ENCODE peak calls at places on chromosome 6, in five cellular contexts. T is A549, Q is HFF-Myc, V is fibroblast of the aortic adventitia, N is LNCaP clone FGC. K is an unnamed sample.

GRCh38 chr6:106666290-106667021 is 37.1 kb downstream of the QRSL1 start:
- DNase-seq in T (no peak), Q (no peak), V (no peak), N (no peak), K (no peak)

GRCh38 chr6:34680802-34681515 is 15.6 kb downstream of the ILRUN start:
- DNase-seq in T (peak), Q (no peak), V (peak), N (no peak), K (peak)

GRCh38 chr6:3732345-3733141 is 19.0 kb downstream of the PXDC1 start:
- DNase-seq in T (peak), Q (no peak), V (peak), N (peak), K (no peak)

GRCh38 chr6:14396826-14397517 is 279.4 kb downstream of the CD83 start:
- DNase-seq in T (no peak), Q (peak), V (peak), N (no peak), K (no peak)

GRCh38 chr6:110181131-110182027 is 1.2 kb downstream of the CDC40 start:
- DNase-seq in T (no peak), Q (no peak), V (peak), N (no peak), K (no peak)

GRCh38 chr6:150119256-150119655 is 23.6 kb upstream of the PPP1R14C start:
- DNase-seq in T (no peak), Q (no peak), V (no peak), N (no peak), K (no peak)

GRCh38 chr6:167157414-167157813 is 366 bp downstream of the GPR31 start:
- DNase-seq in T (no peak), Q (no peak), V (no peak), N (no peak), K (no peak)

GRCh38 chr6:128676456-128676855 is 156.1 kb upstream of the PTPRK start:
- DNase-seq in T (no peak), Q (no peak), V (no peak), N (no peak), K (no peak)

GRCh38 chr6:139882234-139882633 is 507.8 kb upstream of the CITED2 start:
- DNase-seq in T (no peak), Q (no peak), V (peak), N (no peak), K (no peak)

GRCh38 chr6:39402239-39402751 is 79.8 kb upstream of the KCNK16 start:
- DNase-seq in T (no peak), Q (no peak), V (no peak), N (no peak), K (no peak)

GRCh38 chr6:145886228-145886956 is 71.8 kb upstream of the FBXO30 start:
- DNase-seq in T (no peak), Q (no peak), V (peak), N (peak), K (peak)

GRCh38 chr6:16239798-16240123 is 1.4 kb downstream of the GMPR start:
- DNase-seq in T (peak), Q (no peak), V (no peak), N (no peak), K (no peak)

GRCh38 chr6:5569491-5569890 is 308.2 kb downstream of the FARS2 start:
- DNase-seq in T (no peak), Q (peak), V (peak), N (no peak), K (no peak)

GRCh38 chr6:33696538-33697518 is 14.7 kb downstream of the UQCC2 start:
- DNase-seq in T (no peak), Q (peak), V (peak), N (peak), K (no peak)

GRCh38 chr6:139240161-139241010 is 51.4 kb downstream of the TXLNB start:
- DNase-seq in T (no peak), Q (peak), V (peak), N (peak), K (no peak)

GRCh38 chr6:39733704-39734103 is 8.5 kb upstream of the KIF6 start:
- DNase-seq in T (no peak), Q (no peak), V (no peak), N (no peak), K (no peak)

GRCh38 chr6:143677891-143678737 is at the start of gene PHACTR2:
- DNase-seq in T (peak), Q (no peak), V (peak), N (no peak), K (no peak)
- H3K4me3 ChIP-seq in T (peak), Q (peak), V (peak), N (peak), K (peak)

GRCh38 chr6:1522779-1523178 is 86.9 kb upstream of the FOXC1 start:
- DNase-seq in T (no peak), Q (no peak), V (no peak), N (no peak), K (no peak)

GRCh38 chr6:1527098-1527497 is 82.6 kb upstream of the FOXC1 start:
- DNase-seq in T (no peak), Q (no peak), V (peak), N (no peak), K (no peak)

GRCh38 chr6:1526689-1527088 is 83.0 kb upstream of the FOXC1 start:
- DNase-seq in T (no peak), Q (no peak), V (peak), N (no peak), K (no peak)

GRCh38 chr6:1525364-1526038 is 84.2 kb upstream of the FOXC1 start:
- DNase-seq in T (no peak), Q (no peak), V (no peak), N (no peak), K (no peak)

GRCh38 chr6:1524040-1524480 is 85.7 kb upstream of the FOXC1 start:
- DNase-seq in T (peak), Q (no peak), V (peak), N (peak), K (no peak)
- TF ChIP-seq CTCF in T (peak), Q (peak), V (peak), N (peak), K (peak)

DNA sequence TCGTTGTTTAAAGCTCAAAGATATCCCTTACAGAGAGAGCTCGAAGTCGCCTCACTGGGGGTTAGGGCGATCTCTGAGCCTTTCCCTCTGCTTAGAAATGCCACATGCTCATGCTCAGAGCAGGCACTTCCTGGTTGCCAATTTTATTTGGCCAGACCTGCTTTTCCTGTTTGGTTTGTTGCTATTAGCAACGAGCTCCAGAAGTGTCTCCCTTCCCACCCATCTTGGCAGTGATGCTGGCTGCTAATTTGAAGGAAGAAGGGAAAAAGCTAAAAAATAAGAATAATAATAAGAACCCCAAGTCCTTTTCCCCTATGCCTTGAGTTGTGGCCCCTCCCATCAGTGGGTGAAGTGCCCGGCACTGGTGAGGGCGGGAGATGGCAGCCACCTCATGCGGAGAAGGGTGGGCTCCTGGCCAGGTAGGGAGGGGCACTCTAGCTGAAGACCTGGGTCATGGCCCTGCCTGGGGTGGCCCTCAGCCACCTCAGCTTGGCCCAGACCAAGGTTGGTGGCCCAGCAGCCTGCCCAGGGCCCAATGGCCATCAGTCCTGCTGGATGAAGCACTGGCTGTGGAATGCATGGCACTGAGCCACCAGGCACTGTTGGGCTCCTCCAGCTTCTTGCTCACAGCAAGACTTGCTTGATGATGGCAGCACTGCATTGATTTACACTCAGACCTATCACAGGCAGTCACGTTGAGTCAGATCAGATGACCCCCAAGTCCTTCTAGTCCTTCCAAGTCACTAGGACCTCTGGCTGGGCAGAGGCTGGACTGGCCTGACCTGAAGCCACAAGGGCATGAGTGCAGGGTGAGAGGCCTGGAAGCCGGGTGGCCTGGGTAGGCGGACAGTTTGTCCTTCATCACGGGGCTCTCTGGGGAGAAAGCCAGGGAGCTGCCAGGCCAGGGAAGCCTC is 79.0 kb downstream of the SYNJ2 start:
- DNase-seq in T (peak), Q (no peak), V (peak), N (peak), K (no peak)
- H3K4me3 ChIP-seq in T (no peak), Q (no peak), V (no peak), N (peak), K (no peak)

DNA sequence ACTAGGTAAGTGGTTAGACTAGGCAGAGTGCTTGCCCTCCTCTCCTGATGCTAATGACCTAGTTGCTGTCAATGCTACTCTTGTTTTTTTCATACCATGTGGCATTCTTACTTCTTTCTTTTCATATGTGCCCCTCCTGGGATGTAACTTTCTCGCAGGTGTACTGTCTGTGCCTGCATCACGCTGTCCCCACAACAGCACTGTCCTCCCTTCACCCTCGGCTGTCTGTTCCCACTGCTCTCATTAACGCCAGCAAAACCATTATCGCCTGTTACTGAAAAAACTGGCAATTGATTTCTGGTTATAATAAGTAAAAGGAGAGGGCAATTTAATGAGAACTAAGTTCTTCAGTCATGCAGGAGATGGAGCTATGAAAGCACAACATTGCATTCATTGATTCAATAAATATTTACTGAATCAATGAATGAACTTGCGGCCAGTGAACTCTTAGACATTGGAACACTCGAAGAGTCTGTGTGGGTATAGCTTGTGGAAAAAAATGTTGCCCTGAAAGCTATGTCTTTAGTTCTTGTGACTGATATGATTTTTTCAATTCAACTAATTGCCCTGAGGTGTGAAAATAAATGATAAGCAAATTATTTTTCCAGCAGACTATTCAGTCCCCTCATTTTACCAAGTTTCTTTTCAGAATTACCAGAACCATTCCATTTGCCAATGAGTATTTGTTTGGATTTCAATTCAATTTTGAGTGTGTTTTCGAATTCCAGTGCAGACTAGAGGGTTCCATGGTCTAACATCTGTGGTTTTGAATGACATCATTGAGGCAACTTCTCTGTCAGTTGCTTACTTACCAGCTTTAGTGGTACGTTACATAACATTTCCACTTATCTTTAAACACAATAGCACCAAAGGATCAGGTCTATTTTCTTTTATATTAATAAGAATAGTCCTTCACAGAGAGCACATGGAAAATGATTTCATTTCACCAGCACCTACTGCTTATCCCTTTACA is 2.1 kb downstream of the SLC17A4 start:
- DNase-seq in T (no peak), Q (no peak), V (no peak), N (no peak), K (no peak)
- TF ChIP-seq CTCF in T (no peak), Q (no peak), V (no peak), N (no peak), K (no peak)

GRCh38 chr6:97668716-97669115 is 385.7 kb upstream of the MMS22L start:
- DNase-seq in T (no peak), Q (no peak), V (no peak), N (no peak), K (no peak)
- H3K4me3 ChIP-seq in T (no peak), Q (no peak), V (no peak), N (no peak), K (peak)

DNA sequence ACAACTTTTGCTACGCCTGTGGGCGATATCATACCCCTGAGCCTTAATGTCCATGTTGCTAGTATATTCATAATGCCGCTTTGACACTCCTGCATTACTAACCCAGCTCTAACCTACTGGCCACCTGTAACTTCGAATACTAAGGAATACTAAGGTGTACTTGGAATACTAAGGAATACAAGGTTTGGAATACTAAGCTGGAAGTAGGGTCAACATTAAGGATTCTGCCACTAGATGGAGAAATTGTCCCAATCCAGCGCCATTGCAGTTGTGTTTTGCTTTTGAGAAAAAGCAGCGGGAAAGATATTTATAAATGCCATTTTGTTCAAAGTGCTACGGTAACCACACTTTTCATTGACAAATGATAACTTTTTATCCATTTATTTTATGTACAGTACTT is 10.7 kb downstream of the TBXT start:
- DNase-seq in T (peak), Q (no peak), V (peak), N (no peak), K (no peak)
- TF ChIP-seq CTCF in T (peak), Q (no peak), V (peak), N (peak), K (peak)

K was measured in epithelial cell of proximal tubule.